ENCODE peak calls at places on chromosome 13, in six cellular contexts. V, D, X, Z, T and H are unnamed samples.

GRCh38 chr13:112704634-112705145 is 14.9 kb downstream of the ATP11A start:
- DNase-seq in V (no peak), D (peak; percentile 30), X (peak; percentile 37), Z (no peak), T (no peak), H (peak; percentile 4)

GRCh38 chr13:113589251-113589960 is 4.9 kb downstream of the TFDP1 start:
- DNase-seq in V (no peak), D (no peak), X (peak; percentile 59), Z (no peak), T (no peak), H (peak; percentile 2)

GRCh38 chr13:111513766-111514611 is 193.5 kb downstream of the TEX29 start:
- DNase-seq in V (no peak), D (no peak), X (peak; percentile 64), Z (no peak), T (no peak), H (no peak)

GRCh38 chr13:35475131-35475959 is 1.1 kb downstream of the MAB21L1 start:
- DNase-seq in V (peak; percentile 33), D (no peak), X (peak; percentile 79), Z (peak; percentile 52), T (no peak), H (peak; percentile 8)

GRCh38 chr13:109172099-109172498 is 542.7 kb downstream of the MYO16 start:
- DNase-seq in V (no peak), D (no peak), X (no peak), Z (no peak), T (no peak), H (no peak)

GRCh38 chr13:41694902-41695301 is 237.6 kb downstream of the RGCC start:
- DNase-seq in V (peak; percentile 50), D (no peak), X (no peak), Z (peak; percentile 27), T (no peak), H (peak; percentile 25)

GRCh38 chr13:72643339-72643989 is 84.0 kb downstream of the MZT1 start:
- DNase-seq in V (peak; percentile 38), D (peak; percentile 51), X (no peak), Z (peak; percentile 30), T (no peak), H (peak; percentile 69)

GRCh38 chr13:67204731-67205130 is 25.4 kb downstream of the PCDH9 start:
- DNase-seq in V (no peak), D (no peak), X (no peak), Z (no peak), T (no peak), H (no peak)

GRCh38 chr13:90770334-90770733 is 577.2 kb upstream of the MIR17HG start:
- DNase-seq in V (no peak), D (no peak), X (no peak), Z (no peak), T (no peak), H (no peak)

GRCh38 chr13:36344886-36345437 is 1.2 kb downstream of the SPART start:
- DNase-seq in V (no peak), D (no peak), X (no peak), Z (no peak), T (no peak), H (no peak)

GRCh38 chr13:20349564-20350379 is 117.7 kb upstream of the GJB6 start:
- DNase-seq in V (no peak), D (no peak), X (no peak), Z (peak; percentile 89), T (no peak), H (no peak)

GRCh38 chr13:113740661-113741060 is 18.4 kb upstream of the TMEM255B start:
- DNase-seq in V (no peak), D (peak; percentile 35), X (peak; percentile 69), Z (no peak), T (no peak), H (no peak)

GRCh38 chr13:30829145-30829544 is 76.9 kb upstream of the MEDAG start:
- DNase-seq in V (no peak), D (no peak), X (no peak), Z (no peak), T (no peak), H (no peak)

GRCh38 chr13:19769854-19770253 is 12.9 kb downstream of the PSPC1 start:
- DNase-seq in V (no peak), D (no peak), X (no peak), Z (no peak), T (no peak), H (no peak)

GRCh38 chr13:42551611-42552010 is 22.3 kb upstream of the TNFSF11 start:
- DNase-seq in V (no peak), D (no peak), X (no peak), Z (no peak), T (no peak), H (no peak)

GRCh38 chr13:52862358-52863206 is 14.1 kb upstream of the PCDH8 start:
- DNase-seq in V (no peak), D (no peak), X (no peak), Z (no peak), T (no peak), H (peak; percentile 44)

GRCh38 chr13:40192516-40193257 is 473.8 kb downstream of the FOXO1 start:
- DNase-seq in V (no peak), D (no peak), X (no peak), Z (no peak), T (peak; percentile 44), H (no peak)

GRCh38 chr13:40194204-40194806 is 472.1 kb downstream of the FOXO1 start:
- DNase-seq in V (no peak), D (no peak), X (no peak), Z (no peak), T (no peak), H (no peak)

GRCh38 chr13:40190656-40191100 is 475.8 kb downstream of the FOXO1 start:
- DNase-seq in V (no peak), D (no peak), X (peak; percentile 93), Z (no peak), T (peak; percentile 75), H (peak; percentile 58)

GRCh38 chr13:40191186-40191980 is 475.1 kb downstream of the FOXO1 start:
- DNase-seq in V (no peak), D (no peak), X (no peak), Z (no peak), T (peak; percentile 55), H (no peak)

DNA sequence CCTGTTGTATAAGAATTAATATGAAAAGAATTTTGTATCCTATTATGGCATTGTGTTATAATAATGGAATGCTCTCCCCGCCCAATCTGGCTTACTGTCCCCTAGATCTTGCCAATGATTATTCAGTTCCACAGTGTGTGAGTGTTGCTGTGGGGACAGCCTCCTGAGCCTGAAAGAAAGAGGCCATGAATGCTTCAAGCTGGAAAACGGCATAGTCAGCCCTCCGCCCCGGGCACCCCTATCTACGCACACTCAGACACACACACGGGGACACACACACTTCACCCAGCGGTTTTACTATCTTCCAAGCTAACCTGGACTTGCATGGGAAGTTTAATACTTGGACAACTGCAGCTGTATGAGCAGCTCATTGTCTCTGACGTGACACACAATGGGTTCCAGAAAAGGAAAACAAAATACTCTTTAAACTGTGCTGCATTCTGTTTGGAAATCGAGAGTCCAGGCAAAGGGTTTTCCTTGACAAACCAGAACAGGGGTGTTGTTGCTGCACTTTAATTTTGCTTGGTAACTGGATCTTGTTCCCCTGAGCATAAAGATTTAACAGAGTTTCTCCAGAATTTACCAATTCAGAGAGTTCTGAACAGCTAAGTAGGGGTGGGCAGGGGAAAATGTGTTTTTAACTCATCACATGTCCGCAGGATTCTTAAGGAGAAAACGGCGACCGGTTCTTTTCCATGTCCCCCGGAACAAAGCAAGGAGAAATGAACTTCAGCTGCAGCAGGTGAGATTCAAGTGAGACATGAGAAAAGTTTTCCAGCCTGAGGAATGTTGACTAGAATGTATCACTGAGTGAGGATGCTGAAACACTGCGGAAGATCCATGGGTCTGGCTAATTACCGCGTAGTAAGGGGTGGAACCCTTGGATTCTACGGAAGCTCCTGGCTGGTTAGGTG is 472.9 kb downstream of the FOXO1 start:
- DNase-seq in V (no peak), D (no peak), X (no peak), Z (no peak), T (peak; percentile 80), H (no peak)
- H3K27ac ChIP-seq in V (no peak overlapping the region), D (peak overlapping the region; percentile 19), X (peak overlapping the region; percentile 35), Z (peak overlapping the region; percentile 71), T (peak overlapping the region; percentile 90), H (peak overlapping the region; percentile 54)

DNA sequence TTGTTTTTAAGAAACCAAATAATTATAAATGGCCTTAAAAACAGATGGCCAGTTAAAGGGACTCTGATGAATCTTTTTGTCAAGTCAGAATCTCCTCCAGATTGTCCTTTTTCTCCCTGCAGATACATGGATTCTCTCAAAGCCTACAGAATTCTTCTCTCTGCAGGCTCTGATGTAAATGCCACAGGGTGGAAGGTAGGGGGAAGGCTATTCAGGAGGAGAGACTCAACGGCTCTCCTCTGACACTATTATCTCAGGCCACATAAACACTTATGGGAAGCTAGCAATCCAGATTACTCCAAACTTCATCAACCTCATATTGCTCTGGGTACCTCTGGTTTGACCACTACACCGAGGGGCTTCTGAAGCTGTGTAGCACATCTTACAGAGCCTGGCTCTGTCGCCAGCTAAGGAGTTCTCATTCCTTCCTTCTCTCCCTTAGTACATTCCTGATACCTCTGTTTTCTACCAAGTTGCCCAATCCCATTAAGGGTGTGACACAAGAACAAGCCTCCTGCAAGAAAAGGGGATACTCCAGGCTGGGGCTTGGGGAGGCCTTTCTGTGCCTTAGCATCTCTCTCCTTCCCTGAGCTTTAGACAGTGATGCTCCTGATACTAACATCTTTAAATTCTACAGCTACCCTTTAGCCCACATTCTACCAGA is 14.9 kb downstream of the LCP1 start:
- DNase-seq in V (no peak), D (no peak), X (no peak), Z (no peak), T (no peak), H (no peak)
- TF ChIP-seq POLR2A in V (no peak), D (no peak), X (no peak), Z (no peak), T (no peak), H (no peak)

DNA sequence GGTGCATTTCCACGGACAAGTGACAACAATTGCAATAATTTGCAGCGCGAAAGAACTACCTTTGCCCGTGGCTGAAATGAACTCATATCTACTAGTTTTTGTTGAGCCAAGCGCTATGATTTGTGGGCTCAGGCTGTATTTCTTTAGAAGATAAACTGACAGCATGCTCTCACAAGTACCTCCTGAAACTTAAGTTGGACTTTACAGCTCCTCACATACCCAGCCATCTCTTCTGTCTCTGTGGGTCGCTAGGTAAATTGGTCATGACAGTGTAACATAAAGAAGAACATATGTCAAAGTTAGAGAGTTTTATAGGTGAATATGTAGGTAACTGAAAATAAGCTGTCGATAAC is 839 bp downstream of the COG6 start:
- DNase-seq in V (no peak), D (no peak), X (no peak), Z (no peak), T (no peak), H (no peak)
- H3K27ac ChIP-seq in V (no peak overlapping the region), D (peak overlapping the region; percentile 80), X (no peak overlapping the region), Z (peak overlapping the region; percentile 83), T (peak overlapping the region; percentile 79), H (peak overlapping the region; percentile 74)

DNA sequence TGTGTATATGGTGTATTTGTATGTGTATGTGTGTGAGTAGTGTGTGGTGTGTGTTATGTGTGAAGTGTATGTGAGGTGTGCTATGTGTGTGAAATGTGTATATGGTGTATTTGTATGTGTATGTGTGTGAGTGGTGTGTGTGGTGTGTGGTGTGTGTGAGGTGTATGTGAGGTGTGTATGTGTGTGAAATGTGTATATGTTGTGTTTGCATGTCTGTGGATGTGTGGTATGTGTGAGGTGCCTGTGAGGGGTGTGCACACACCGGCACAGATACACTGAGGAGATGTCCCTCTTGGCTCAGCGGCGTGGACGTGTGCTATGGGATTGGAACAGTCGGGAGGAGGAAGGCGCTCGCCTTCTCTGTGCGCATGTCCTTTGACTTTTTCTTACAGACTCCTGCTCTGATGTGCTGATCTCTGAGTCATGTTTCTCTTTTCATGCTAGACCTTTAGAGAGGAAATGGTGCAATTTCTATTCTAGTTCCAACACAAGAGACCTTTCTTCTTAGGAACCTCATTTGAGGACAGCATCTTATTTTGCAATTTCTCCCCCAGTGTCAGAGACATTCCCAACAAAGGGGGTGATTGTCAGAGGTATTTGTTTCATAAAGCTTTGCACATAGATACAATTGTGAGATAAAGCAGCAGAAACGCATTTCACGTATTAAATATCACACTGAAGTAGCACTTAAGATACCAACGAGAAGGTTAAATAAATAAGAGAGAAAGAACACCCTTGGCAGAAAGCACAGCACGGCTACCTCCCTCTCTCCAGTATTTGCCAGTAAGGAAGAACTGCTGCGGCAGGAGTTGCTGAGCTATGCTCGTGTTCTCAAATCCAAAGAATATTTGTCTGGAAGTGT is 11.3 kb upstream of the TNFRSF19 start:
- DNase-seq in V (no peak), D (no peak), X (no peak), Z (peak; percentile 45), T (peak; percentile 60), H (no peak)
- TF ChIP-seq POLR2A in V (no peak), D (no peak), X (no peak), Z (no peak), T (no peak), H (no peak)